ENCODE peak calls at places on chromosomes 4 and X, in eight cellular contexts. H, E, O, P, K, L, D and N are unnamed samples.

GRCh38 chrX:106927700-106928099 is 7.5 kb downstream of the CLDN2 start:
- DNase-seq in O (no peak), E (no peak), P (no peak), L (peak), H (no peak), K (no peak), D (no peak), N (no peak)

GRCh38 chrX:91435465-91435864 is 826 bp downstream of the PABPC5 start:
- DNase-seq in L (no peak), P (no peak), H (peak), D (no peak), K (no peak), O (peak), E (peak), N (no peak)

GRCh38 chrX:133638285-133638684 is 223.0 kb upstream of the GPC4 start:
- DNase-seq in L (no peak), K (no peak), O (no peak), E (peak), H (no peak), P (no peak), D (no peak), N (no peak)

GRCh38 chrX:84336646-84337045 is 148.6 kb upstream of the RPS6KA6 start:
- DNase-seq in P (no peak), K (no peak), D (no peak), L (no peak), E (no peak), O (no peak), H (no peak), N (no peak)

GRCh38 chr4:168694669-168695068 is 197.8 kb downstream of the PALLD start:
- DNase-seq in K (no peak), E (peak), H (no peak), D (no peak), O (peak), L (no peak), P (peak), N (no peak)

GRCh38 chrX:63963382-63963781 is 178.4 kb upstream of the ARHGEF9 start:
- DNase-seq in H (no peak), L (no peak), O (no peak), P (no peak), E (no peak), D (no peak), K (no peak), N (no peak)

GRCh38 chrX:144896323-144896722 is 351.0 kb upstream of the SPANXN1 start:
- DNase-seq in E (no peak), P (no peak), O (peak), D (no peak), H (peak), K (no peak), L (no peak), N (no peak)

GRCh38 chr4:180688480-180688879 is 1554.7 kb upstream of the TENM3 start:
- DNase-seq in H (no peak), O (no peak), P (no peak), K (no peak), E (no peak), L (no peak), D (no peak), N (no peak)

GRCh38 chr4:81255524-81255923 is 40.5 kb upstream of the PRKG2 start:
- DNase-seq in E (peak), H (no peak), L (no peak), D (no peak), K (no peak), P (no peak), O (no peak), N (no peak)

GRCh38 chrX:147737690-147738089 is 174.0 kb upstream of the FMR1 start:
- DNase-seq in D (no peak), H (no peak), K (no peak), P (no peak), O (no peak), L (no peak), E (no peak), N (no peak)

GRCh38 chr4:23857353-23857752 is 32.5 kb downstream of the PPARGC1A start:
- DNase-seq in O (no peak), K (no peak), H (no peak), D (no peak), P (no peak), L (no peak), E (peak), N (no peak)

GRCh38 chr4:182552948-182553347 is 309.7 kb downstream of the TENM3 start:
- DNase-seq in L (no peak), K (no peak), E (no peak), D (no peak), H (no peak), P (no peak), O (no peak), N (no peak)

GRCh38 chr4:182555997-182556418 is 312.8 kb downstream of the TENM3 start:
- DNase-seq in K (no peak), P (peak), E (peak), D (no peak), H (no peak), L (no peak), O (peak), N (no peak)

GRCh38 chr4:182556576-182556975 is 313.4 kb downstream of the TENM3 start:
- DNase-seq in P (no peak), E (peak), O (peak), L (no peak), H (no peak), K (no peak), D (no peak), N (no peak)

GRCh38 chr4:182549386-182549785 is 306.2 kb downstream of the TENM3 start:
- DNase-seq in H (no peak), E (no peak), L (no peak), O (no peak), D (no peak), P (no peak), K (no peak), N (no peak)

GRCh38 chr4:182554736-182555135 is 311.5 kb downstream of the TENM3 start:
- DNase-seq in L (no peak), O (no peak), H (no peak), E (peak), K (no peak), P (no peak), D (no peak), N (no peak)
- H3K4me3 ChIP-seq in L (no peak), O (no peak), H (no peak), E (no peak), K (no peak), P (no peak), D (no peak), N (no peak)

DNA sequence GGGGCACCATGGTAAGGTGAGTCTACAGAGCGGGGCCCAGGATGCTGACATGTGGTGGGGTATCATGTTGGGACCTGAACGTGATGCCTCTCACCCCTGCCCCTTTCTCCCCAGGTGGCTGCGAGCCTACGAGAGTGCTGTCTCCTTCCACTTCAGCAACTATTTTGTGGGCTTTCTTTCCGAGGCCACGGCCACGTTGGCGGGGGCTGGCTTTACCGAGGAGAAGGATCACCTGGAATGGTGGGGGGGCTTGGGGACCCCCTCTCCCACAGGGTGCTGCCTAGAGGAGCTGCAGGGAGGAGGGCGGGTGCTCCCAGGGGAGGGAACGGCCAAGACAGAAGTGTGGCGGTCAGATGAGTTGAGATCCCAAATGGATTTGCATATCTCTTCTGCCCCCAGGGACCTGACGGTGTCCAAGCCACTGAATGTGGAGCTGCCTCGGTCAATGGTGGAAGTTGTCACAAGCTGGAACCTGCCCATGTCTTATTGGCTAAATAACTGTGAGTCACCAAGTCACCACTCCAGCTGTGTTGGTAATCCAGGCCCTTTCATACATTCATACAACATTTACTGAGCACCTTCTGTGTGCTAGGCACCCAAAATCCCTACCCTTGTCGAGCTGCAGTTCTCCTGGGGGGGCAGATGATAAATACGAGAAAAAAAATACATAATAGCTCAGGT is 5.5 kb downstream of the PORCN start:
- DNase-seq in L (no peak), P (no peak), O (no peak), K (no peak), E (no peak), H (no peak), D (no peak), N (no peak)
- H3K27ac ChIP-seq in L (no peak), P (no peak), O (no peak), K (no peak), E (no peak), H (peak), D (no peak), N (no peak)

GRCh38 chr4:140049024-140049923 is 104.7 kb downstream of the MAML3 start:
- DNase-seq in D (no peak), P (no peak), L (peak), E (peak), K (no peak), O (peak), H (peak), N (no peak)
- H3K4me3 ChIP-seq in D (peak), P (peak), L (peak), E (peak), K (peak), O (no peak), H (peak), N (peak)

GRCh38 chrX:71111141-71111843 is at the start of gene IL2RG:
- DNase-seq in P (no peak), K (no peak), E (no peak), L (peak), D (no peak), O (no peak), H (no peak), N (no peak)
- H3K27ac ChIP-seq in P (no peak), K (no peak), E (no peak), L (peak), D (no peak), O (no peak), H (no peak), N (peak)